ENCODE peak calls at places on chromosomes 6 and 20, in eight cellular contexts. One of them, this sample, is unnamed.

GRCh38 chr6:136956590-136957573 is 34.8 kb downstream of the SLC35D3 start:
- DNase-seq in HFFc6: no peak
- DNase-seq in cardiac septum: no peak
- DNase-seq in AG08395: no peak
- DNase-seq in ELR: no peak
- DNase-seq in lower lobe of right lung: no peak
- DNase-seq in fibroblast of the aortic adventitia: no peak
- DNase-seq in T-helper 9 cell: no peak
- DNase-seq in this sample: no peak

GRCh38 chr6:132780770-132781371 is 17.6 kb downstream of the SLC18B1 start:
- DNase-seq in HFFc6: peak
- DNase-seq in cardiac septum: no peak
- DNase-seq in AG08395: peak
- DNase-seq in ELR: peak
- DNase-seq in lower lobe of right lung: no peak
- DNase-seq in fibroblast of the aortic adventitia: peak
- DNase-seq in T-helper 9 cell: no peak
- DNase-seq in this sample: no peak

GRCh38 chr6:129073651-129074419 is 190.9 kb downstream of the LAMA2 start:
- DNase-seq in HFFc6: no peak
- DNase-seq in cardiac septum: no peak
- DNase-seq in AG08395: peak
- DNase-seq in ELR: no peak
- DNase-seq in lower lobe of right lung: no peak
- DNase-seq in fibroblast of the aortic adventitia: peak
- DNase-seq in T-helper 9 cell: no peak
- DNase-seq in this sample: no peak

GRCh38 chr20:47276856-47277541 is 79.5 kb downstream of the ZMYND8 start:
- DNase-seq in HFFc6: peak
- DNase-seq in cardiac septum: peak
- DNase-seq in AG08395: peak
- DNase-seq in ELR: peak
- DNase-seq in lower lobe of right lung: no peak
- DNase-seq in fibroblast of the aortic adventitia: peak
- DNase-seq in T-helper 9 cell: no peak
- DNase-seq in this sample: no peak

GRCh38 chr20:6485376-6485775 is 282.1 kb upstream of the BMP2 start:
- DNase-seq in HFFc6: no peak
- DNase-seq in cardiac septum: no peak
- DNase-seq in AG08395: no peak
- DNase-seq in ELR: no peak
- DNase-seq in lower lobe of right lung: no peak
- DNase-seq in fibroblast of the aortic adventitia: no peak
- DNase-seq in T-helper 9 cell: no peak
- DNase-seq in this sample: no peak

GRCh38 chr20:41261790-41262717 is 55.5 kb downstream of the ZHX3 start:
- DNase-seq in HFFc6: no peak
- DNase-seq in cardiac septum: no peak
- DNase-seq in AG08395: no peak
- DNase-seq in ELR: peak
- DNase-seq in lower lobe of right lung: no peak
- DNase-seq in fibroblast of the aortic adventitia: no peak
- DNase-seq in T-helper 9 cell: no peak
- DNase-seq in this sample: no peak

GRCh38 chr6:134379086-134379485 is 61.2 kb upstream of the SGK1 start:
- DNase-seq in HFFc6: no peak
- DNase-seq in cardiac septum: no peak
- DNase-seq in AG08395: no peak
- DNase-seq in ELR: no peak
- DNase-seq in lower lobe of right lung: peak
- DNase-seq in fibroblast of the aortic adventitia: no peak
- DNase-seq in T-helper 9 cell: peak
- DNase-seq in this sample: no peak

GRCh38 chr6:24125980-24126379 is at the start of gene NRSN1:
- DNase-seq in HFFc6: no peak
- DNase-seq in cardiac septum: no peak
- DNase-seq in AG08395: no peak
- DNase-seq in ELR: no peak
- DNase-seq in lower lobe of right lung: no peak
- DNase-seq in fibroblast of the aortic adventitia: no peak
- DNase-seq in T-helper 9 cell: no peak
- DNase-seq in this sample: no peak

GRCh38 chr6:7996538-7997225 is 67.5 kb downstream of the BLOC1S5 start:
- DNase-seq in HFFc6: peak
- DNase-seq in cardiac septum: no peak
- DNase-seq in AG08395: no peak
- DNase-seq in ELR: peak
- DNase-seq in lower lobe of right lung: no peak
- DNase-seq in fibroblast of the aortic adventitia: peak
- DNase-seq in T-helper 9 cell: no peak
- DNase-seq in this sample: peak

GRCh38 chr6:168638497-168639072 is 197.6 kb downstream of the SMOC2 start:
- DNase-seq in HFFc6: no peak
- DNase-seq in cardiac septum: no peak
- DNase-seq in AG08395: no peak
- DNase-seq in ELR: no peak
- DNase-seq in lower lobe of right lung: no peak
- DNase-seq in fibroblast of the aortic adventitia: peak
- DNase-seq in T-helper 9 cell: no peak
- DNase-seq in this sample: no peak

GRCh38 chr6:78910611-78911134 is 43.3 kb downstream of the IRAK1BP1 start:
- DNase-seq in HFFc6: no peak
- DNase-seq in cardiac septum: peak
- DNase-seq in AG08395: no peak
- DNase-seq in ELR: no peak
- DNase-seq in lower lobe of right lung: peak
- DNase-seq in fibroblast of the aortic adventitia: peak
- DNase-seq in T-helper 9 cell: no peak
- DNase-seq in this sample: no peak

GRCh38 chr6:166952567-166953464 is 3.5 kb downstream of the RNASET2 start:
- DNase-seq in HFFc6: no peak
- DNase-seq in cardiac septum: no peak
- DNase-seq in AG08395: no peak
- DNase-seq in ELR: no peak
- DNase-seq in lower lobe of right lung: no peak
- DNase-seq in fibroblast of the aortic adventitia: no peak
- DNase-seq in T-helper 9 cell: peak
- DNase-seq in this sample: no peak

GRCh38 chr6:124888581-124889371 is 73.5 kb upstream of the RNF217 start:
- DNase-seq in HFFc6: no peak
- DNase-seq in cardiac septum: no peak
- DNase-seq in AG08395: no peak
- DNase-seq in ELR: no peak
- DNase-seq in lower lobe of right lung: no peak
- DNase-seq in fibroblast of the aortic adventitia: no peak
- DNase-seq in T-helper 9 cell: no peak
- DNase-seq in this sample: no peak

GRCh38 chr6:35919827-35920751 is 809 bp downstream of the SRPK1 start:
- DNase-seq in HFFc6: peak
- DNase-seq in cardiac septum: no peak
- DNase-seq in AG08395: peak
- DNase-seq in ELR: peak
- DNase-seq in lower lobe of right lung: peak
- DNase-seq in fibroblast of the aortic adventitia: peak
- DNase-seq in T-helper 9 cell: peak
- DNase-seq in this sample: no peak

GRCh38 chr6:159121387-159121955 is 47.7 kb upstream of the FNDC1 start:
- DNase-seq in HFFc6: no peak
- DNase-seq in cardiac septum: no peak
- DNase-seq in AG08395: no peak
- DNase-seq in ELR: no peak
- DNase-seq in lower lobe of right lung: no peak
- DNase-seq in fibroblast of the aortic adventitia: no peak
- DNase-seq in T-helper 9 cell: no peak
- DNase-seq in this sample: no peak

GRCh38 chr6:5271926-5272325 is 10.6 kb downstream of the FARS2 start:
- DNase-seq in HFFc6: no peak
- DNase-seq in cardiac septum: no peak
- DNase-seq in AG08395: no peak
- DNase-seq in ELR: no peak
- DNase-seq in lower lobe of right lung: no peak
- DNase-seq in fibroblast of the aortic adventitia: no peak
- DNase-seq in T-helper 9 cell: no peak
- DNase-seq in this sample: no peak

GRCh38 chr20:59596690-59597089 is 7.7 kb upstream of the PHACTR3 start:
- DNase-seq in HFFc6: no peak
- DNase-seq in cardiac septum: no peak
- DNase-seq in AG08395: no peak
- DNase-seq in ELR: no peak
- DNase-seq in lower lobe of right lung: no peak
- DNase-seq in fibroblast of the aortic adventitia: no peak
- DNase-seq in T-helper 9 cell: no peak
- DNase-seq in this sample: no peak

GRCh38 chr6:52635049-52635577 is 35.8 kb upstream of the TMEM14A start:
- DNase-seq in HFFc6: no peak
- DNase-seq in cardiac septum: no peak
- DNase-seq in AG08395: no peak
- DNase-seq in ELR: peak
- DNase-seq in lower lobe of right lung: no peak
- DNase-seq in fibroblast of the aortic adventitia: peak
- DNase-seq in T-helper 9 cell: no peak
- DNase-seq in this sample: no peak

GRCh38 chr6:127120787-127121636 is 2.5 kb downstream of the RSPO3 start:
- DNase-seq in HFFc6: peak
- DNase-seq in cardiac septum: peak
- DNase-seq in AG08395: peak
- DNase-seq in ELR: peak
- DNase-seq in lower lobe of right lung: peak
- DNase-seq in fibroblast of the aortic adventitia: peak
- DNase-seq in T-helper 9 cell: peak
- DNase-seq in this sample: peak

GRCh38 chr20:41279546-41280225 is 37.8 kb downstream of the ZHX3 start:
- DNase-seq in HFFc6: no peak
- DNase-seq in cardiac septum: no peak
- DNase-seq in AG08395: no peak
- DNase-seq in ELR: no peak
- DNase-seq in lower lobe of right lung: no peak
- DNase-seq in fibroblast of the aortic adventitia: no peak
- DNase-seq in T-helper 9 cell: no peak
- DNase-seq in this sample: no peak

GRCh38 chr6:157813757-157814455 is 9.1 kb upstream of the SNX9 start:
- DNase-seq in HFFc6: peak
- DNase-seq in cardiac septum: no peak
- DNase-seq in AG08395: peak
- DNase-seq in ELR: peak
- DNase-seq in lower lobe of right lung: no peak
- DNase-seq in fibroblast of the aortic adventitia: peak
- DNase-seq in T-helper 9 cell: no peak
- DNase-seq in this sample: no peak

GRCh38 chr6:145071836-145072235 is 663.5 kb downstream of the EPM2A start:
- DNase-seq in HFFc6: peak
- DNase-seq in cardiac septum: no peak
- DNase-seq in AG08395: peak
- DNase-seq in ELR: peak
- DNase-seq in lower lobe of right lung: no peak
- DNase-seq in fibroblast of the aortic adventitia: peak
- DNase-seq in T-helper 9 cell: no peak
- DNase-seq in this sample: no peak

GRCh38 chr20:2626853-2627541 is 25.4 kb upstream of the NOP56 start:
- DNase-seq in HFFc6: peak
- DNase-seq in cardiac septum: no peak
- DNase-seq in AG08395: no peak
- DNase-seq in ELR: peak
- DNase-seq in lower lobe of right lung: peak
- DNase-seq in fibroblast of the aortic adventitia: peak
- DNase-seq in T-helper 9 cell: no peak
- DNase-seq in this sample: no peak

GRCh38 chr6:169755162-169755561 is 3.7 kb downstream of the ERMARD start:
- DNase-seq in HFFc6: no peak
- DNase-seq in cardiac septum: no peak
- DNase-seq in AG08395: no peak
- DNase-seq in ELR: no peak
- DNase-seq in lower lobe of right lung: no peak
- DNase-seq in fibroblast of the aortic adventitia: no peak
- DNase-seq in T-helper 9 cell: no peak
- DNase-seq in this sample: no peak

GRCh38 chr6:85092224-85092623 is 327.8 kb upstream of the TBX18 start:
- DNase-seq in HFFc6: no peak
- DNase-seq in cardiac septum: no peak
- DNase-seq in AG08395: no peak
- DNase-seq in ELR: no peak
- DNase-seq in lower lobe of right lung: no peak
- DNase-seq in fibroblast of the aortic adventitia: no peak
- DNase-seq in T-helper 9 cell: no peak
- DNase-seq in this sample: no peak